ENCODE peak calls at places on chromosomes 16 and 17, in eight cellular contexts. One of them, this sample, is unnamed.
A peak's percentile ranks its signal among the peaks of the same experiment; 100 is the strongest.

GRCh38 chr16:86222965-86223551 is 287.3 kb upstream of the FOXF1 start:
- DNase-seq in astrocyte of the spinal cord: peak; percentile 85
- DNase-seq in activated CD8-positive, alpha-beta memory T cell treated with anti-CD3 and anti-CD28 coated beads, Interleukin-2, amount 50 U/mL, for 48 hours: no peak
- DNase-seq in uterus: no peak
- DNase-seq in stimulated activated CD8-positive, alpha-beta memory T cell treated with anti-CD3 and anti-CD28 coated beads, Interleukin-12 subunit alpha, Interleukin-12 subunit beta, amount 100 ng/mL, for 1 hour: no peak
- DNase-seq in non-pigmented ciliary epithelial cell: peak; percentile 38
- DNase-seq in EH: peak; percentile 97
- DNase-seq in GM19239: no peak
- DNase-seq in this sample: peak; percentile 97

GRCh38 chr16:10923650-10924214 is 18.5 kb downstream of the DEXI start:
- DNase-seq in uterus: no peak
- DNase-seq in GM19239: no peak
- DNase-seq in astrocyte of the spinal cord: no peak
- DNase-seq in EH: no peak
- DNase-seq in activated CD8-positive, alpha-beta memory T cell treated with anti-CD3 and anti-CD28 coated beads, Interleukin-2, amount 50 U/mL, for 48 hours: no peak
- DNase-seq in stimulated activated CD8-positive, alpha-beta memory T cell treated with anti-CD3 and anti-CD28 coated beads, Interleukin-12 subunit alpha, Interleukin-12 subunit beta, amount 100 ng/mL, for 1 hour: no peak
- DNase-seq in non-pigmented ciliary epithelial cell: no peak
- DNase-seq in this sample: no peak

GRCh38 chr17:77042688-77043330 is 98.0 kb upstream of the SEC14L1 start:
- DNase-seq in EH: no peak
- DNase-seq in activated CD8-positive, alpha-beta memory T cell treated with anti-CD3 and anti-CD28 coated beads, Interleukin-2, amount 50 U/mL, for 48 hours: no peak
- DNase-seq in GM19239: no peak
- DNase-seq in uterus: no peak
- DNase-seq in stimulated activated CD8-positive, alpha-beta memory T cell treated with anti-CD3 and anti-CD28 coated beads, Interleukin-12 subunit alpha, Interleukin-12 subunit beta, amount 100 ng/mL, for 1 hour: no peak
- DNase-seq in astrocyte of the spinal cord: no peak
- DNase-seq in non-pigmented ciliary epithelial cell: no peak
- DNase-seq in this sample: no peak

GRCh38 chr17:57669671-57670529 is 75.2 kb downstream of the CCDC182 start:
- DNase-seq in non-pigmented ciliary epithelial cell: no peak
- DNase-seq in GM19239: no peak
- DNase-seq in activated CD8-positive, alpha-beta memory T cell treated with anti-CD3 and anti-CD28 coated beads, Interleukin-2, amount 50 U/mL, for 48 hours: peak; percentile 43
- DNase-seq in uterus: no peak
- DNase-seq in stimulated activated CD8-positive, alpha-beta memory T cell treated with anti-CD3 and anti-CD28 coated beads, Interleukin-12 subunit alpha, Interleukin-12 subunit beta, amount 100 ng/mL, for 1 hour: no peak
- DNase-seq in astrocyte of the spinal cord: no peak
- DNase-seq in EH: no peak
- DNase-seq in this sample: no peak

GRCh38 chr17:41211845-41212466 is 14.5 kb upstream of the KRTAP9-2 start:
- DNase-seq in activated CD8-positive, alpha-beta memory T cell treated with anti-CD3 and anti-CD28 coated beads, Interleukin-2, amount 50 U/mL, for 48 hours: no peak
- DNase-seq in non-pigmented ciliary epithelial cell: no peak
- DNase-seq in astrocyte of the spinal cord: peak; percentile 14
- DNase-seq in uterus: no peak
- DNase-seq in EH: peak; percentile 69
- DNase-seq in stimulated activated CD8-positive, alpha-beta memory T cell treated with anti-CD3 and anti-CD28 coated beads, Interleukin-12 subunit alpha, Interleukin-12 subunit beta, amount 100 ng/mL, for 1 hour: no peak
- DNase-seq in GM19239: no peak
- DNase-seq in this sample: peak; percentile 54

GRCh38 chr16:23031508-23032098 is 117.6 kb downstream of the USP31 start:
- DNase-seq in GM19239: no peak
- DNase-seq in astrocyte of the spinal cord: no peak
- DNase-seq in stimulated activated CD8-positive, alpha-beta memory T cell treated with anti-CD3 and anti-CD28 coated beads, Interleukin-12 subunit alpha, Interleukin-12 subunit beta, amount 100 ng/mL, for 1 hour: no peak
- DNase-seq in activated CD8-positive, alpha-beta memory T cell treated with anti-CD3 and anti-CD28 coated beads, Interleukin-2, amount 50 U/mL, for 48 hours: no peak
- DNase-seq in non-pigmented ciliary epithelial cell: no peak
- DNase-seq in EH: no peak
- DNase-seq in uterus: no peak
- DNase-seq in this sample: no peak

GRCh38 chr17:44004077-44004760 is at the start of gene NAGS:
- DNase-seq in non-pigmented ciliary epithelial cell: no peak
- DNase-seq in uterus: no peak
- DNase-seq in activated CD8-positive, alpha-beta memory T cell treated with anti-CD3 and anti-CD28 coated beads, Interleukin-2, amount 50 U/mL, for 48 hours: no peak
- DNase-seq in astrocyte of the spinal cord: peak; percentile 45
- DNase-seq in EH: no peak
- DNase-seq in stimulated activated CD8-positive, alpha-beta memory T cell treated with anti-CD3 and anti-CD28 coated beads, Interleukin-12 subunit alpha, Interleukin-12 subunit beta, amount 100 ng/mL, for 1 hour: no peak
- DNase-seq in GM19239: no peak
- DNase-seq in this sample: no peak

GRCh38 chr17:49729074-49729473 is 21.3 kb upstream of the SLC35B1 start:
- DNase-seq in astrocyte of the spinal cord: no peak
- DNase-seq in stimulated activated CD8-positive, alpha-beta memory T cell treated with anti-CD3 and anti-CD28 coated beads, Interleukin-12 subunit alpha, Interleukin-12 subunit beta, amount 100 ng/mL, for 1 hour: no peak
- DNase-seq in GM19239: no peak
- DNase-seq in activated CD8-positive, alpha-beta memory T cell treated with anti-CD3 and anti-CD28 coated beads, Interleukin-2, amount 50 U/mL, for 48 hours: no peak
- DNase-seq in uterus: no peak
- DNase-seq in EH: no peak
- DNase-seq in non-pigmented ciliary epithelial cell: no peak
- DNase-seq in this sample: no peak

GRCh38 chr16:85037050-85037410 is 9.4 kb downstream of the KIAA0513 start:
- DNase-seq in non-pigmented ciliary epithelial cell: peak; percentile 50
- DNase-seq in stimulated activated CD8-positive, alpha-beta memory T cell treated with anti-CD3 and anti-CD28 coated beads, Interleukin-12 subunit alpha, Interleukin-12 subunit beta, amount 100 ng/mL, for 1 hour: no peak
- DNase-seq in activated CD8-positive, alpha-beta memory T cell treated with anti-CD3 and anti-CD28 coated beads, Interleukin-2, amount 50 U/mL, for 48 hours: no peak
- DNase-seq in GM19239: no peak
- DNase-seq in astrocyte of the spinal cord: peak; percentile 94
- DNase-seq in EH: peak; percentile 69
- DNase-seq in uterus: peak; percentile 48
- DNase-seq in this sample: peak; percentile 72

GRCh38 chr17:81711814-81712467 is at the start of gene SLC25A10:
- DNase-seq in EH: peak; percentile 73
- DNase-seq in activated CD8-positive, alpha-beta memory T cell treated with anti-CD3 and anti-CD28 coated beads, Interleukin-2, amount 50 U/mL, for 48 hours: peak; percentile 91
- DNase-seq in non-pigmented ciliary epithelial cell: no peak
- DNase-seq in uterus: peak; percentile 67
- DNase-seq in GM19239: peak; percentile 95
- DNase-seq in stimulated activated CD8-positive, alpha-beta memory T cell treated with anti-CD3 and anti-CD28 coated beads, Interleukin-12 subunit alpha, Interleukin-12 subunit beta, amount 100 ng/mL, for 1 hour: peak; percentile 46
- DNase-seq in astrocyte of the spinal cord: peak; percentile 70
- DNase-seq in this sample: peak; percentile 65

GRCh38 chr16:27310576-27311448 is 3.0 kb upstream of the IL4R start:
- DNase-seq in uterus: no peak
- DNase-seq in EH: no peak
- DNase-seq in stimulated activated CD8-positive, alpha-beta memory T cell treated with anti-CD3 and anti-CD28 coated beads, Interleukin-12 subunit alpha, Interleukin-12 subunit beta, amount 100 ng/mL, for 1 hour: no peak
- DNase-seq in activated CD8-positive, alpha-beta memory T cell treated with anti-CD3 and anti-CD28 coated beads, Interleukin-2, amount 50 U/mL, for 48 hours: no peak
- DNase-seq in GM19239: no peak
- DNase-seq in non-pigmented ciliary epithelial cell: no peak
- DNase-seq in astrocyte of the spinal cord: no peak
- DNase-seq in this sample: no peak

GRCh38 chr16:10296956-10297340 is 88.9 kb upstream of the ATF7IP2 start:
- DNase-seq in EH: no peak
- DNase-seq in non-pigmented ciliary epithelial cell: no peak
- DNase-seq in astrocyte of the spinal cord: no peak
- DNase-seq in GM19239: no peak
- DNase-seq in stimulated activated CD8-positive, alpha-beta memory T cell treated with anti-CD3 and anti-CD28 coated beads, Interleukin-12 subunit alpha, Interleukin-12 subunit beta, amount 100 ng/mL, for 1 hour: no peak
- DNase-seq in uterus: no peak
- DNase-seq in activated CD8-positive, alpha-beta memory T cell treated with anti-CD3 and anti-CD28 coated beads, Interleukin-2, amount 50 U/mL, for 48 hours: no peak
- DNase-seq in this sample: no peak

GRCh38 chr16:57732011-57732410 is 3.6 kb upstream of the KATNB1 start:
- DNase-seq in GM19239: no peak
- DNase-seq in non-pigmented ciliary epithelial cell: no peak
- DNase-seq in EH: peak; percentile 71
- DNase-seq in activated CD8-positive, alpha-beta memory T cell treated with anti-CD3 and anti-CD28 coated beads, Interleukin-2, amount 50 U/mL, for 48 hours: no peak
- DNase-seq in uterus: no peak
- DNase-seq in stimulated activated CD8-positive, alpha-beta memory T cell treated with anti-CD3 and anti-CD28 coated beads, Interleukin-12 subunit alpha, Interleukin-12 subunit beta, amount 100 ng/mL, for 1 hour: no peak
- DNase-seq in astrocyte of the spinal cord: no peak
- DNase-seq in this sample: peak; percentile 57

GRCh38 chr16:31071861-31072260 is 2.2 kb downstream of the ZNF668 start:
- DNase-seq in astrocyte of the spinal cord: peak; percentile 83
- DNase-seq in uterus: no peak
- DNase-seq in non-pigmented ciliary epithelial cell: peak; percentile 64
- DNase-seq in GM19239: no peak
- DNase-seq in activated CD8-positive, alpha-beta memory T cell treated with anti-CD3 and anti-CD28 coated beads, Interleukin-2, amount 50 U/mL, for 48 hours: no peak
- DNase-seq in stimulated activated CD8-positive, alpha-beta memory T cell treated with anti-CD3 and anti-CD28 coated beads, Interleukin-12 subunit alpha, Interleukin-12 subunit beta, amount 100 ng/mL, for 1 hour: no peak
- DNase-seq in EH: peak; percentile 84
- DNase-seq in this sample: peak; percentile 81

GRCh38 chr17:62781826-62782225 is 26.3 kb downstream of the MARCHF10 start:
- DNase-seq in activated CD8-positive, alpha-beta memory T cell treated with anti-CD3 and anti-CD28 coated beads, Interleukin-2, amount 50 U/mL, for 48 hours: no peak
- DNase-seq in uterus: no peak
- DNase-seq in EH: peak; percentile 60
- DNase-seq in GM19239: no peak
- DNase-seq in astrocyte of the spinal cord: no peak
- DNase-seq in stimulated activated CD8-positive, alpha-beta memory T cell treated with anti-CD3 and anti-CD28 coated beads, Interleukin-12 subunit alpha, Interleukin-12 subunit beta, amount 100 ng/mL, for 1 hour: no peak
- DNase-seq in non-pigmented ciliary epithelial cell: no peak
- DNase-seq in this sample: no peak

GRCh38 chr17:77058016-77058415 is 82.8 kb upstream of the SEC14L1 start:
- DNase-seq in non-pigmented ciliary epithelial cell: no peak
- DNase-seq in stimulated activated CD8-positive, alpha-beta memory T cell treated with anti-CD3 and anti-CD28 coated beads, Interleukin-12 subunit alpha, Interleukin-12 subunit beta, amount 100 ng/mL, for 1 hour: no peak
- DNase-seq in activated CD8-positive, alpha-beta memory T cell treated with anti-CD3 and anti-CD28 coated beads, Interleukin-2, amount 50 U/mL, for 48 hours: no peak
- DNase-seq in EH: no peak
- DNase-seq in uterus: no peak
- DNase-seq in astrocyte of the spinal cord: no peak
- DNase-seq in GM19239: no peak
- DNase-seq in this sample: no peak

GRCh38 chr17:859461-860195 is 77.5 kb downstream of the MRM3 start:
- DNase-seq in non-pigmented ciliary epithelial cell: no peak
- DNase-seq in activated CD8-positive, alpha-beta memory T cell treated with anti-CD3 and anti-CD28 coated beads, Interleukin-2, amount 50 U/mL, for 48 hours: no peak
- DNase-seq in GM19239: no peak
- DNase-seq in astrocyte of the spinal cord: peak; percentile 48
- DNase-seq in uterus: peak; percentile 55
- DNase-seq in stimulated activated CD8-positive, alpha-beta memory T cell treated with anti-CD3 and anti-CD28 coated beads, Interleukin-12 subunit alpha, Interleukin-12 subunit beta, amount 100 ng/mL, for 1 hour: no peak
- DNase-seq in EH: peak; percentile 61
- DNase-seq in this sample: peak; percentile 32

GRCh38 chr17:76641501-76641900 is 2.1 kb downstream of the ST6GALNAC1 start:
- DNase-seq in non-pigmented ciliary epithelial cell: no peak
- DNase-seq in activated CD8-positive, alpha-beta memory T cell treated with anti-CD3 and anti-CD28 coated beads, Interleukin-2, amount 50 U/mL, for 48 hours: no peak
- DNase-seq in GM19239: no peak
- DNase-seq in astrocyte of the spinal cord: no peak
- DNase-seq in stimulated activated CD8-positive, alpha-beta memory T cell treated with anti-CD3 and anti-CD28 coated beads, Interleukin-12 subunit alpha, Interleukin-12 subunit beta, amount 100 ng/mL, for 1 hour: no peak
- DNase-seq in EH: no peak
- DNase-seq in uterus: no peak
- DNase-seq in this sample: no peak

GRCh38 chr17:65122836-65123756 is 14.1 kb upstream of the RGS9 start:
- DNase-seq in astrocyte of the spinal cord: peak; percentile 92
- DNase-seq in uterus: peak; percentile 83
- DNase-seq in GM19239: peak; percentile 85
- DNase-seq in EH: peak; percentile 90
- DNase-seq in stimulated activated CD8-positive, alpha-beta memory T cell treated with anti-CD3 and anti-CD28 coated beads, Interleukin-12 subunit alpha, Interleukin-12 subunit beta, amount 100 ng/mL, for 1 hour: peak; percentile 65
- DNase-seq in non-pigmented ciliary epithelial cell: peak; percentile 43
- DNase-seq in activated CD8-positive, alpha-beta memory T cell treated with anti-CD3 and anti-CD28 coated beads, Interleukin-2, amount 50 U/mL, for 48 hours: peak; percentile 84
- DNase-seq in this sample: peak; percentile 81

GRCh38 chr16:87350681-87351319 is 32.8 kb downstream of the FBXO31 start:
- DNase-seq in uterus: no peak
- DNase-seq in activated CD8-positive, alpha-beta memory T cell treated with anti-CD3 and anti-CD28 coated beads, Interleukin-2, amount 50 U/mL, for 48 hours: no peak
- DNase-seq in GM19239: no peak
- DNase-seq in stimulated activated CD8-positive, alpha-beta memory T cell treated with anti-CD3 and anti-CD28 coated beads, Interleukin-12 subunit alpha, Interleukin-12 subunit beta, amount 100 ng/mL, for 1 hour: no peak
- DNase-seq in astrocyte of the spinal cord: no peak
- DNase-seq in EH: peak; percentile 82
- DNase-seq in non-pigmented ciliary epithelial cell: no peak
- DNase-seq in this sample: peak; percentile 57